ENCODE peak calls at places on chromosomes 4 and X, in ten cellular contexts. One of them, this sample, is unnamed.

GRCh38 chrX:68084765-68085164 is 348.5 kb downstream of the OPHN1 start:
- DNase-seq in GM23248: peak
- DNase-seq in tibial nerve: no peak
- DNase-seq in fibroblast of mammary gland: peak
- DNase-seq in astrocyte of the spinal cord: peak
- DNase-seq in heart left ventricle: no peak
- DNase-seq in CD8-positive, alpha-beta memory T cell: no peak
- DNase-seq in OCI-LY7: no peak
- DNase-seq in left ventricle myocardium inferior: no peak
- DNase-seq in aorta: no peak
- DNase-seq in this sample: no peak

GRCh38 chrX:8731579-8732395 is at the start of gene ANOS1:
- DNase-seq in heart left ventricle: peak
- DNase-seq in aorta: peak
- DNase-seq in CD8-positive, alpha-beta memory T cell: no peak
- DNase-seq in GM23248: peak
- DNase-seq in OCI-LY7: no peak
- DNase-seq in left ventricle myocardium inferior: peak
- DNase-seq in fibroblast of mammary gland: no peak
- DNase-seq in tibial nerve: peak
- DNase-seq in astrocyte of the spinal cord: peak
- DNase-seq in this sample: no peak

GRCh38 chr4:12963291-12963690 is 520.8 kb downstream of the RAB28 start:
- DNase-seq in OCI-LY7: no peak
- DNase-seq in astrocyte of the spinal cord: no peak
- DNase-seq in tibial nerve: no peak
- DNase-seq in GM23248: no peak
- DNase-seq in fibroblast of mammary gland: no peak
- DNase-seq in aorta: no peak
- DNase-seq in CD8-positive, alpha-beta memory T cell: no peak
- DNase-seq in heart left ventricle: no peak
- DNase-seq in left ventricle myocardium inferior: no peak
- DNase-seq in this sample: no peak

GRCh38 chr4:150323551-150324325 is 245.5 kb downstream of the DCLK2 start:
- DNase-seq in aorta: no peak
- DNase-seq in tibial nerve: no peak
- DNase-seq in left ventricle myocardium inferior: no peak
- DNase-seq in GM23248: no peak
- DNase-seq in astrocyte of the spinal cord: no peak
- DNase-seq in CD8-positive, alpha-beta memory T cell: no peak
- DNase-seq in fibroblast of mammary gland: no peak
- DNase-seq in OCI-LY7: no peak
- DNase-seq in heart left ventricle: no peak
- DNase-seq in this sample: no peak

GRCh38 chr4:40606239-40606767 is 23.4 kb downstream of the RBM47 start:
- DNase-seq in OCI-LY7: peak
- DNase-seq in heart left ventricle: no peak
- DNase-seq in fibroblast of mammary gland: no peak
- DNase-seq in CD8-positive, alpha-beta memory T cell: no peak
- DNase-seq in astrocyte of the spinal cord: no peak
- DNase-seq in tibial nerve: no peak
- DNase-seq in aorta: no peak
- DNase-seq in GM23248: no peak
- DNase-seq in left ventricle myocardium inferior: no peak
- DNase-seq in this sample: no peak

GRCh38 chrX:15530318-15530717 is 29.7 kb downstream of the BMX start:
- DNase-seq in GM23248: no peak
- DNase-seq in OCI-LY7: no peak
- DNase-seq in tibial nerve: no peak
- DNase-seq in heart left ventricle: no peak
- DNase-seq in fibroblast of mammary gland: no peak
- DNase-seq in astrocyte of the spinal cord: no peak
- DNase-seq in aorta: no peak
- DNase-seq in CD8-positive, alpha-beta memory T cell: no peak
- DNase-seq in left ventricle myocardium inferior: no peak
- DNase-seq in this sample: no peak

GRCh38 chr4:140243345-140243753 is 89.4 kb upstream of the MAML3 start:
- DNase-seq in OCI-LY7: peak
- DNase-seq in astrocyte of the spinal cord: no peak
- DNase-seq in GM23248: no peak
- DNase-seq in aorta: no peak
- DNase-seq in left ventricle myocardium inferior: no peak
- DNase-seq in fibroblast of mammary gland: no peak
- DNase-seq in tibial nerve: no peak
- DNase-seq in heart left ventricle: no peak
- DNase-seq in CD8-positive, alpha-beta memory T cell: no peak
- DNase-seq in this sample: no peak

GRCh38 chr4:6845574-6845973 is 63.0 kb downstream of the KIAA0232 start:
- DNase-seq in heart left ventricle: no peak
- DNase-seq in left ventricle myocardium inferior: no peak
- DNase-seq in GM23248: no peak
- DNase-seq in fibroblast of mammary gland: no peak
- DNase-seq in tibial nerve: no peak
- DNase-seq in CD8-positive, alpha-beta memory T cell: no peak
- DNase-seq in aorta: no peak
- DNase-seq in astrocyte of the spinal cord: no peak
- DNase-seq in OCI-LY7: no peak
- DNase-seq in this sample: no peak

GRCh38 chrX:76893930-76894329 is 466.4 kb downstream of the MAGEE1 start:
- DNase-seq in heart left ventricle: no peak
- DNase-seq in tibial nerve: no peak
- DNase-seq in GM23248: peak
- DNase-seq in aorta: no peak
- DNase-seq in OCI-LY7: peak
- DNase-seq in astrocyte of the spinal cord: no peak
- DNase-seq in left ventricle myocardium inferior: no peak
- DNase-seq in CD8-positive, alpha-beta memory T cell: no peak
- DNase-seq in fibroblast of mammary gland: no peak
- DNase-seq in this sample: no peak

GRCh38 chrX:52574416-52575275 is 57.8 kb upstream of the XAGE1B start:
- DNase-seq in aorta: no peak
- DNase-seq in left ventricle myocardium inferior: no peak
- DNase-seq in GM23248: peak
- DNase-seq in OCI-LY7: peak
- DNase-seq in tibial nerve: no peak
- DNase-seq in astrocyte of the spinal cord: peak
- DNase-seq in heart left ventricle: no peak
- DNase-seq in fibroblast of mammary gland: peak
- DNase-seq in CD8-positive, alpha-beta memory T cell: peak
- DNase-seq in this sample: no peak

GRCh38 chrX:112731793-112732192 is 52.1 kb upstream of the LHFPL1 start:
- DNase-seq in heart left ventricle: no peak
- DNase-seq in OCI-LY7: peak
- DNase-seq in GM23248: peak
- DNase-seq in left ventricle myocardium inferior: no peak
- DNase-seq in astrocyte of the spinal cord: peak
- DNase-seq in tibial nerve: no peak
- DNase-seq in fibroblast of mammary gland: peak
- DNase-seq in aorta: no peak
- DNase-seq in CD8-positive, alpha-beta memory T cell: no peak
- DNase-seq in this sample: no peak

GRCh38 chr4:16505726-16506125 is 279.5 kb upstream of the TAPT1 start:
- DNase-seq in GM23248: peak
- DNase-seq in aorta: no peak
- DNase-seq in astrocyte of the spinal cord: no peak
- DNase-seq in tibial nerve: no peak
- DNase-seq in fibroblast of mammary gland: peak
- DNase-seq in left ventricle myocardium inferior: no peak
- DNase-seq in OCI-LY7: no peak
- DNase-seq in heart left ventricle: peak
- DNase-seq in CD8-positive, alpha-beta memory T cell: no peak
- DNase-seq in this sample: no peak

GRCh38 chrX:11533211-11533651 is 132.5 kb downstream of the ARHGAP6 start:
- DNase-seq in CD8-positive, alpha-beta memory T cell: peak
- DNase-seq in heart left ventricle: no peak
- DNase-seq in left ventricle myocardium inferior: no peak
- DNase-seq in GM23248: peak
- DNase-seq in fibroblast of mammary gland: peak
- DNase-seq in OCI-LY7: peak
- DNase-seq in astrocyte of the spinal cord: peak
- DNase-seq in tibial nerve: no peak
- DNase-seq in aorta: no peak
- DNase-seq in this sample: peak

GRCh38 chr4:84985952-84986351 is 19.5 kb upstream of the WDFY3 start:
- DNase-seq in aorta: no peak
- DNase-seq in heart left ventricle: no peak
- DNase-seq in astrocyte of the spinal cord: peak
- DNase-seq in OCI-LY7: no peak
- DNase-seq in GM23248: peak
- DNase-seq in CD8-positive, alpha-beta memory T cell: no peak
- DNase-seq in left ventricle myocardium inferior: no peak
- DNase-seq in tibial nerve: no peak
- DNase-seq in fibroblast of mammary gland: peak
- DNase-seq in this sample: no peak

GRCh38 chr4:141174457-141174856 is 41.2 kb upstream of the RNF150 start:
- DNase-seq in tibial nerve: no peak
- DNase-seq in aorta: no peak
- DNase-seq in OCI-LY7: no peak
- DNase-seq in GM23248: no peak
- DNase-seq in fibroblast of mammary gland: no peak
- DNase-seq in heart left ventricle: no peak
- DNase-seq in left ventricle myocardium inferior: no peak
- DNase-seq in astrocyte of the spinal cord: no peak
- DNase-seq in CD8-positive, alpha-beta memory T cell: no peak
- DNase-seq in this sample: no peak

GRCh38 chr4:126136922-126137781 is 822.4 kb downstream of the FAT4 start:
- DNase-seq in tibial nerve: no peak
- DNase-seq in astrocyte of the spinal cord: no peak
- DNase-seq in aorta: no peak
- DNase-seq in GM23248: no peak
- DNase-seq in heart left ventricle: no peak
- DNase-seq in CD8-positive, alpha-beta memory T cell: no peak
- DNase-seq in left ventricle myocardium inferior: no peak
- DNase-seq in OCI-LY7: no peak
- DNase-seq in fibroblast of mammary gland: no peak
- DNase-seq in this sample: no peak

GRCh38 chrX:11193035-11193469 is 81.9 kb downstream of the HCCS start:
- DNase-seq in heart left ventricle: no peak
- DNase-seq in fibroblast of mammary gland: peak
- DNase-seq in aorta: no peak
- DNase-seq in GM23248: peak
- DNase-seq in CD8-positive, alpha-beta memory T cell: no peak
- DNase-seq in astrocyte of the spinal cord: no peak
- DNase-seq in OCI-LY7: no peak
- DNase-seq in tibial nerve: no peak
- DNase-seq in left ventricle myocardium inferior: no peak
- DNase-seq in this sample: no peak

GRCh38 chr4:128768373-128768996 is 41.0 kb upstream of the JADE1 start:
- DNase-seq in fibroblast of mammary gland: no peak
- DNase-seq in heart left ventricle: no peak
- DNase-seq in left ventricle myocardium inferior: no peak
- DNase-seq in tibial nerve: no peak
- DNase-seq in astrocyte of the spinal cord: no peak
- DNase-seq in aorta: no peak
- DNase-seq in OCI-LY7: no peak
- DNase-seq in CD8-positive, alpha-beta memory T cell: no peak
- DNase-seq in GM23248: peak
- DNase-seq in this sample: no peak

GRCh38 chr4:44448548-44449443 is at the start of gene KCTD8:
- DNase-seq in aorta: peak
- DNase-seq in tibial nerve: peak
- DNase-seq in heart left ventricle: peak
- DNase-seq in astrocyte of the spinal cord: peak
- DNase-seq in GM23248: peak
- DNase-seq in OCI-LY7: peak
- DNase-seq in left ventricle myocardium inferior: peak
- DNase-seq in fibroblast of mammary gland: peak
- DNase-seq in CD8-positive, alpha-beta memory T cell: no peak
- DNase-seq in this sample: no peak
- H3K4me3 ChIP-seq in aorta: peak
- H3K4me3 ChIP-seq in tibial nerve: peak
- H3K4me3 ChIP-seq in heart left ventricle: peak
- H3K4me3 ChIP-seq in astrocyte of the spinal cord: peak
- H3K4me3 ChIP-seq in GM23248: peak
- H3K4me3 ChIP-seq in OCI-LY7: no peak
- H3K4me3 ChIP-seq in left ventricle myocardium inferior: peak
- H3K4me3 ChIP-seq in fibroblast of mammary gland: peak
- H3K4me3 ChIP-seq in CD8-positive, alpha-beta memory T cell: peak
- H3K4me3 ChIP-seq in this sample: peak

GRCh38 chr4:123819362-123820035 is 422.9 kb downstream of the SPRY1 start:
- DNase-seq in tibial nerve: no peak
- DNase-seq in fibroblast of mammary gland: peak
- DNase-seq in CD8-positive, alpha-beta memory T cell: no peak
- DNase-seq in left ventricle myocardium inferior: no peak
- DNase-seq in heart left ventricle: no peak
- DNase-seq in astrocyte of the spinal cord: no peak
- DNase-seq in GM23248: peak
- DNase-seq in aorta: no peak
- DNase-seq in OCI-LY7: no peak
- DNase-seq in this sample: no peak
- H3K4me3 ChIP-seq in tibial nerve: no peak
- H3K4me3 ChIP-seq in fibroblast of mammary gland: no peak
- H3K4me3 ChIP-seq in CD8-positive, alpha-beta memory T cell: no peak
- H3K4me3 ChIP-seq in left ventricle myocardium inferior: no peak
- H3K4me3 ChIP-seq in heart left ventricle: no peak
- H3K4me3 ChIP-seq in astrocyte of the spinal cord: no peak
- H3K4me3 ChIP-seq in GM23248: no peak
- H3K4me3 ChIP-seq in aorta: no peak
- H3K4me3 ChIP-seq in OCI-LY7: no peak
- H3K4me3 ChIP-seq in this sample: no peak

DNA sequence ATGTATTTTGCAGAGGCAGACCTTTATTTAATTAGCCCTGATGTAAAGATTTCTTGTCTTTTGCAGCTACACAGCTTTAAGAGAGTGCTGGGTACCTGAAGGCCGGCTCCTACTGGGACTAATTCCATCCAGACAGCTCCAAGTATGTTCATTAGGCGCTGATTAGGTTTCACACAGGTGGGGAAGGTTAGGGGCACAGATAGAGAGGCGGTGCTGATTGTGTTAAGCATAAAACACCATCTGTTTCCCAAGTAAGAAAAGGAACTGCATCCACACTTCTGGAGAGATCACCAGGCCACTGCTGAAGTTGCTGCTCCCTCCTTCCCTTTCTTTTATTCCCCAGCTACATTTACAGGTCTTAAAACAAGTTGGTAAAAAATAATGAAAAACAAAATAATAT is 349.5 kb downstream of the ZIC3 start:
- DNase-seq in left ventricle myocardium inferior: no peak
- DNase-seq in fibroblast of mammary gland: no peak
- DNase-seq in GM23248: no peak
- DNase-seq in heart left ventricle: no peak
- DNase-seq in astrocyte of the spinal cord: no peak
- DNase-seq in aorta: no peak
- DNase-seq in tibial nerve: no peak
- DNase-seq in OCI-LY7: no peak
- DNase-seq in CD8-positive, alpha-beta memory T cell: no peak
- DNase-seq in this sample: no peak
- H3K4me3 ChIP-seq in left ventricle myocardium inferior: no peak
- H3K4me3 ChIP-seq in fibroblast of mammary gland: no peak
- H3K4me3 ChIP-seq in GM23248: no peak
- H3K4me3 ChIP-seq in heart left ventricle: no peak
- H3K4me3 ChIP-seq in astrocyte of the spinal cord: no peak
- H3K4me3 ChIP-seq in aorta: no peak
- H3K4me3 ChIP-seq in tibial nerve: no peak
- H3K4me3 ChIP-seq in OCI-LY7: no peak
- H3K4me3 ChIP-seq in CD8-positive, alpha-beta memory T cell: no peak
- H3K4me3 ChIP-seq in this sample: no peak

DNA sequence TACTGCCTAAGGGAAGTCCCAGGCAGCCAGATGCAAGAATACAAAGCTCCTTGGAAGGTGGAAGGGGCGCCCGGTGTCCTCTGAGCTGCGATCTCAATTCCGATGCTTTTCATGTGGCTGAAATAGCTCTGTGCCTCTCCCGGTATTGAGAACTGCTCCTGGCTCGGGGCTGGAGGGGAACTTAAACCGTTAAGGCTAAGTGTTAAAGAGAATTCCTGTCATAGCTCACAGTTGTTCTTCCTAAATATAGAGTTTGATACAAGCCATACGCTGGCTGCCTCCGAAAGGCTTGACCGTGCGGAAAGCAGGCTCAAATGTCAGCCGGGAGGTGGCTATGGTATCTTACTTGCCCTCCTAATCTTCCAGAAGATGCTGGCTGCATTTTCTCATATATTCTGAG is at the start of gene SMPX:
- DNase-seq in tibial nerve: no peak
- DNase-seq in CD8-positive, alpha-beta memory T cell: no peak
- DNase-seq in astrocyte of the spinal cord: no peak
- DNase-seq in fibroblast of mammary gland: no peak
- DNase-seq in GM23248: no peak
- DNase-seq in heart left ventricle: peak
- DNase-seq in left ventricle myocardium inferior: peak
- DNase-seq in OCI-LY7: no peak
- DNase-seq in aorta: no peak
- DNase-seq in this sample: no peak
- H3K4me3 ChIP-seq in tibial nerve: no peak
- H3K4me3 ChIP-seq in CD8-positive, alpha-beta memory T cell: no peak
- H3K4me3 ChIP-seq in astrocyte of the spinal cord: no peak
- H3K4me3 ChIP-seq in fibroblast of mammary gland: no peak
- H3K4me3 ChIP-seq in GM23248: no peak
- H3K4me3 ChIP-seq in heart left ventricle: peak
- H3K4me3 ChIP-seq in left ventricle myocardium inferior: peak
- H3K4me3 ChIP-seq in OCI-LY7: no peak
- H3K4me3 ChIP-seq in aorta: peak
- H3K4me3 ChIP-seq in this sample: no peak